ENCODE peak calls at places on chromosomes 4 and X, in six cellular contexts. One of them, this sample, is unnamed.
A peak's percentile ranks its signal among the peaks of the same experiment; 100 is the strongest.

GRCh38 chr4:88002786-88003185 is 4.6 kb upstream of the PKD2 start:
- DNase-seq in brain microvascular endothelial cell: no peak
- DNase-seq in colonic mucosa: no peak
- DNase-seq in spleen: no peak
- DNase-seq in AG09309: no peak
- DNase-seq in CD4-positive, CD25-positive, alpha-beta regulatory T cell: no peak
- DNase-seq in this sample: no peak

GRCh38 chr4:95510877-95511276 is 37.9 kb downstream of the UNC5C start:
- DNase-seq in brain microvascular endothelial cell: no peak
- DNase-seq in colonic mucosa: no peak
- DNase-seq in spleen: no peak
- DNase-seq in AG09309: no peak
- DNase-seq in CD4-positive, CD25-positive, alpha-beta regulatory T cell: no peak
- DNase-seq in this sample: no peak

GRCh38 chr4:173231916-173232315 is 63.3 kb downstream of the GALNT7 start:
- DNase-seq in brain microvascular endothelial cell: no peak
- DNase-seq in colonic mucosa: no peak
- DNase-seq in spleen: no peak
- DNase-seq in AG09309: no peak
- DNase-seq in CD4-positive, CD25-positive, alpha-beta regulatory T cell: no peak
- DNase-seq in this sample: peak; percentile 17

GRCh38 chrX:42934020-42934701 is 156.2 kb upstream of the PPP1R2C start:
- DNase-seq in brain microvascular endothelial cell: no peak
- DNase-seq in colonic mucosa: peak; percentile 27
- DNase-seq in spleen: no peak
- DNase-seq in AG09309: no peak
- DNase-seq in CD4-positive, CD25-positive, alpha-beta regulatory T cell: no peak
- DNase-seq in this sample: peak; percentile 47

GRCh38 chr4:40840985-40841571 is 91.3 kb downstream of the NSUN7 start:
- DNase-seq in brain microvascular endothelial cell: peak; percentile 98
- DNase-seq in colonic mucosa: peak; percentile 83
- DNase-seq in spleen: peak; percentile 90
- DNase-seq in AG09309: peak; percentile 41
- DNase-seq in CD4-positive, CD25-positive, alpha-beta regulatory T cell: peak; percentile 17
- DNase-seq in this sample: peak; percentile 76

GRCh38 chr4:186514271-186514950 is 41.0 kb downstream of the MTNR1A start:
- DNase-seq in brain microvascular endothelial cell: no peak
- DNase-seq in colonic mucosa: no peak
- DNase-seq in spleen: no peak
- DNase-seq in AG09309: no peak
- DNase-seq in CD4-positive, CD25-positive, alpha-beta regulatory T cell: no peak
- DNase-seq in this sample: no peak

GRCh38 chr4:173013232-173013932 is 155.2 kb upstream of the GALNT7 start:
- DNase-seq in brain microvascular endothelial cell: peak; percentile 50
- DNase-seq in colonic mucosa: peak; percentile 60
- DNase-seq in spleen: no peak
- DNase-seq in AG09309: no peak
- DNase-seq in CD4-positive, CD25-positive, alpha-beta regulatory T cell: peak; percentile 29
- DNase-seq in this sample: peak; percentile 54

GRCh38 chr4:25160714-25161598 is 707 bp upstream of the SEPSECS start:
- DNase-seq in brain microvascular endothelial cell: no peak
- DNase-seq in colonic mucosa: no peak
- DNase-seq in spleen: no peak
- DNase-seq in AG09309: no peak
- DNase-seq in CD4-positive, CD25-positive, alpha-beta regulatory T cell: no peak
- DNase-seq in this sample: no peak

GRCh38 chr4:107825072-107825789 is 499 bp downstream of the SGMS2 start:
- DNase-seq in brain microvascular endothelial cell: peak; percentile 29
- DNase-seq in colonic mucosa: peak; percentile 61
- DNase-seq in spleen: no peak
- DNase-seq in AG09309: no peak
- DNase-seq in CD4-positive, CD25-positive, alpha-beta regulatory T cell: no peak
- DNase-seq in this sample: no peak

GRCh38 chrX:40278340-40279090 is 180.8 kb upstream of the BCOR start:
- DNase-seq in brain microvascular endothelial cell: peak; percentile 23
- DNase-seq in colonic mucosa: no peak
- DNase-seq in spleen: no peak
- DNase-seq in AG09309: no peak
- DNase-seq in CD4-positive, CD25-positive, alpha-beta regulatory T cell: peak; percentile 37
- DNase-seq in this sample: peak; percentile 41

GRCh38 chr4:71074452-71075299 is 81.2 kb downstream of the DCK start:
- DNase-seq in brain microvascular endothelial cell: peak; percentile 31
- DNase-seq in colonic mucosa: peak; percentile 24
- DNase-seq in spleen: no peak
- DNase-seq in AG09309: peak; percentile 1
- DNase-seq in CD4-positive, CD25-positive, alpha-beta regulatory T cell: no peak
- DNase-seq in this sample: no peak

GRCh38 chr4:7434766-7435150 is at the start of gene PSAPL1:
- DNase-seq in brain microvascular endothelial cell: peak; percentile 11
- DNase-seq in colonic mucosa: peak; percentile 40
- DNase-seq in spleen: no peak
- DNase-seq in AG09309: no peak
- DNase-seq in CD4-positive, CD25-positive, alpha-beta regulatory T cell: no peak
- DNase-seq in this sample: no peak

GRCh38 chr4:140943887-140944515 is 187.8 kb upstream of the TBC1D9 start:
- DNase-seq in brain microvascular endothelial cell: peak; percentile 82
- DNase-seq in colonic mucosa: no peak
- DNase-seq in spleen: no peak
- DNase-seq in AG09309: no peak
- DNase-seq in CD4-positive, CD25-positive, alpha-beta regulatory T cell: no peak
- DNase-seq in this sample: no peak

GRCh38 chr4:73104695-73105094 is 35.2 kb upstream of the COX18 start:
- DNase-seq in brain microvascular endothelial cell: no peak
- DNase-seq in colonic mucosa: no peak
- DNase-seq in spleen: no peak
- DNase-seq in AG09309: no peak
- DNase-seq in CD4-positive, CD25-positive, alpha-beta regulatory T cell: no peak
- DNase-seq in this sample: no peak

GRCh38 chr4:104719539-104720230 is 225.0 kb upstream of the CXXC4 start:
- DNase-seq in brain microvascular endothelial cell: no peak
- DNase-seq in colonic mucosa: no peak
- DNase-seq in spleen: no peak
- DNase-seq in AG09309: no peak
- DNase-seq in CD4-positive, CD25-positive, alpha-beta regulatory T cell: no peak
- DNase-seq in this sample: no peak

GRCh38 chrX:101462892-101463291 is 22.4 kb upstream of the ARMCX4 start:
- DNase-seq in brain microvascular endothelial cell: peak; percentile 24
- DNase-seq in colonic mucosa: no peak
- DNase-seq in spleen: no peak
- DNase-seq in AG09309: no peak
- DNase-seq in CD4-positive, CD25-positive, alpha-beta regulatory T cell: no peak
- DNase-seq in this sample: no peak

GRCh38 chrX:12949927-12950656 is 24.8 kb upstream of the TMSB4X start:
- DNase-seq in brain microvascular endothelial cell: peak; percentile 87
- DNase-seq in colonic mucosa: peak; percentile 88
- DNase-seq in spleen: peak; percentile 94
- DNase-seq in AG09309: peak; percentile 84
- DNase-seq in CD4-positive, CD25-positive, alpha-beta regulatory T cell: peak; percentile 78
- DNase-seq in this sample: peak; percentile 86

GRCh38 chr4:109548655-109549054 is 11.4 kb upstream of the MCUB start:
- DNase-seq in brain microvascular endothelial cell: peak; percentile 79
- DNase-seq in colonic mucosa: no peak
- DNase-seq in spleen: no peak
- DNase-seq in AG09309: peak; percentile 18
- DNase-seq in CD4-positive, CD25-positive, alpha-beta regulatory T cell: no peak
- DNase-seq in this sample: no peak

GRCh38 chr4:159290321-159291030 is 187.6 kb downstream of the RAPGEF2 start:
- DNase-seq in brain microvascular endothelial cell: peak; percentile 59
- DNase-seq in colonic mucosa: no peak
- DNase-seq in spleen: no peak
- DNase-seq in AG09309: no peak
- DNase-seq in CD4-positive, CD25-positive, alpha-beta regulatory T cell: no peak
- DNase-seq in this sample: no peak

GRCh38 chr4:15332377-15332776 is 95.5 kb upstream of the C1QTNF7 start:
- DNase-seq in brain microvascular endothelial cell: no peak
- DNase-seq in colonic mucosa: no peak
- DNase-seq in spleen: no peak
- DNase-seq in AG09309: no peak
- DNase-seq in CD4-positive, CD25-positive, alpha-beta regulatory T cell: no peak
- DNase-seq in this sample: no peak

GRCh38 chrX:54181196-54181953 is 1.7 kb downstream of the FAM120C start:
- DNase-seq in brain microvascular endothelial cell: no peak
- DNase-seq in colonic mucosa: no peak
- DNase-seq in spleen: no peak
- DNase-seq in AG09309: no peak
- DNase-seq in CD4-positive, CD25-positive, alpha-beta regulatory T cell: no peak
- DNase-seq in this sample: peak; percentile 51

GRCh38 chrX:7294483-7294882 is 146.5 kb upstream of the PUDP start:
- DNase-seq in brain microvascular endothelial cell: no peak
- DNase-seq in colonic mucosa: no peak
- DNase-seq in spleen: no peak
- DNase-seq in AG09309: no peak
- DNase-seq in CD4-positive, CD25-positive, alpha-beta regulatory T cell: no peak
- DNase-seq in this sample: no peak

GRCh38 chr4:132003593-132003992 is 1145.5 kb upstream of the PCDH10 start:
- DNase-seq in brain microvascular endothelial cell: no peak
- DNase-seq in colonic mucosa: no peak
- DNase-seq in spleen: no peak
- DNase-seq in AG09309: no peak
- DNase-seq in CD4-positive, CD25-positive, alpha-beta regulatory T cell: no peak
- DNase-seq in this sample: no peak

GRCh38 chr4:173169428-173170209 is 1.0 kb downstream of the GALNT7 start:
- DNase-seq in brain microvascular endothelial cell: no peak
- DNase-seq in colonic mucosa: peak; percentile 60
- DNase-seq in spleen: peak; percentile 95
- DNase-seq in AG09309: no peak
- DNase-seq in CD4-positive, CD25-positive, alpha-beta regulatory T cell: peak; percentile 56
- DNase-seq in this sample: peak; percentile 61

GRCh38 chr4:161419822-161420221 is 744.0 kb downstream of the FSTL5 start:
- DNase-seq in brain microvascular endothelial cell: peak; percentile 4
- DNase-seq in colonic mucosa: no peak
- DNase-seq in spleen: no peak
- DNase-seq in AG09309: no peak
- DNase-seq in CD4-positive, CD25-positive, alpha-beta regulatory T cell: no peak
- DNase-seq in this sample: peak; percentile 9

GRCh38 chr4:144176476-144176875 is 36.0 kb upstream of the GYPA start:
- DNase-seq in brain microvascular endothelial cell: peak; percentile 4
- DNase-seq in colonic mucosa: no peak
- DNase-seq in spleen: no peak
- DNase-seq in AG09309: no peak
- DNase-seq in CD4-positive, CD25-positive, alpha-beta regulatory T cell: no peak
- DNase-seq in this sample: no peak

GRCh38 chr4:13539047-13539720 is 5.1 kb downstream of the NKX3-2 start:
- DNase-seq in brain microvascular endothelial cell: no peak
- DNase-seq in colonic mucosa: no peak
- DNase-seq in spleen: no peak
- DNase-seq in AG09309: no peak
- DNase-seq in CD4-positive, CD25-positive, alpha-beta regulatory T cell: no peak
- DNase-seq in this sample: no peak

DNA sequence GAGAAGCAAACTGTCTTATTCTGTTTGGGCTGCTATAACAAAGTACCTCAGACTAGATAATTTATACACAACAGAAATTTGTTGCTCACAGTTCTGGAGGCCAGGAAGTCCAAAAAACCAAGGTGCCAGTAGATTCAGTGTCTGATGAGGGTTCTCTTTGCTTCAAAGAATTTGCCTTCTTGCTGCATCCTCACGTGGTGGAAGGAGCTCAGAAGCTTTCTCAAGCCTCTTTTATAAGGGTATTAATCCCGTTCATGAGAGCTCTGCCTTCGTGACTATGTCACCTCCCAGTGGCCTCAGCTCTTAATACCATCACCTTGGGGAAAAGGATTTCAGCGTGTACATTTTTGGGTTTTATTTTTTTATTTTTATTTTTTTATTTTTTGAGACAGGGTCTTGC is 20.1 kb downstream of the CA5B start:
- DNase-seq in brain microvascular endothelial cell: no peak
- DNase-seq in colonic mucosa: no peak
- DNase-seq in spleen: no peak
- DNase-seq in AG09309: no peak
- DNase-seq in CD4-positive, CD25-positive, alpha-beta regulatory T cell: no peak
- DNase-seq in this sample: no peak
- H3K4me3 ChIP-seq in brain microvascular endothelial cell: no peak overlapping the region
- H3K4me3 ChIP-seq in colonic mucosa: no peak overlapping the region
- H3K4me3 ChIP-seq in spleen: no peak overlapping the region
- H3K4me3 ChIP-seq in AG09309: no peak overlapping the region
- H3K4me3 ChIP-seq in CD4-positive, CD25-positive, alpha-beta regulatory T cell: no peak overlapping the region
- H3K4me3 ChIP-seq in this sample: no peak overlapping the region

GRCh38 chr4:171812377-171813194 is 618 bp upstream of the GALNTL6 start:
- DNase-seq in brain microvascular endothelial cell: no peak
- DNase-seq in colonic mucosa: no peak
- DNase-seq in spleen: peak; percentile 82
- DNase-seq in AG09309: no peak
- DNase-seq in CD4-positive, CD25-positive, alpha-beta regulatory T cell: no peak
- DNase-seq in this sample: no peak

GRCh38 chr4:171809854-171810253 is 3.4 kb upstream of the GALNTL6 start:
- DNase-seq in brain microvascular endothelial cell: no peak
- DNase-seq in colonic mucosa: no peak
- DNase-seq in spleen: no peak
- DNase-seq in AG09309: no peak
- DNase-seq in CD4-positive, CD25-positive, alpha-beta regulatory T cell: no peak
- DNase-seq in this sample: no peak

GRCh38 chr4:171817026-171817425 is 3.8 kb downstream of the GALNTL6 start:
- DNase-seq in brain microvascular endothelial cell: no peak
- DNase-seq in colonic mucosa: no peak
- DNase-seq in spleen: no peak
- DNase-seq in AG09309: no peak
- DNase-seq in CD4-positive, CD25-positive, alpha-beta regulatory T cell: no peak
- DNase-seq in this sample: no peak

GRCh38 chr4:171814545-171814944 is 1.3 kb downstream of the GALNTL6 start:
- DNase-seq in brain microvascular endothelial cell: no peak
- DNase-seq in colonic mucosa: no peak
- DNase-seq in spleen: no peak
- DNase-seq in AG09309: no peak
- DNase-seq in CD4-positive, CD25-positive, alpha-beta regulatory T cell: no peak
- DNase-seq in this sample: no peak

GRCh38 chr4:171813195-171813955 is at the start of gene GALNTL6:
- DNase-seq in brain microvascular endothelial cell: no peak
- DNase-seq in colonic mucosa: no peak
- DNase-seq in spleen: peak; percentile 80
- DNase-seq in AG09309: no peak
- DNase-seq in CD4-positive, CD25-positive, alpha-beta regulatory T cell: no peak
- DNase-seq in this sample: no peak
- H3K4me3 ChIP-seq in brain microvascular endothelial cell: peak within 1 kb of the TSS; percentile 63
- H3K4me3 ChIP-seq in colonic mucosa: peak within 1 kb of the TSS; percentile 10
- H3K4me3 ChIP-seq in spleen: peak within 1 kb of the TSS; percentile 44
- H3K4me3 ChIP-seq in AG09309: no peak within 1 kb of the TSS
- H3K4me3 ChIP-seq in CD4-positive, CD25-positive, alpha-beta regulatory T cell: no peak within 1 kb of the TSS
- H3K4me3 ChIP-seq in this sample: no peak within 1 kb of the TSS

DNA sequence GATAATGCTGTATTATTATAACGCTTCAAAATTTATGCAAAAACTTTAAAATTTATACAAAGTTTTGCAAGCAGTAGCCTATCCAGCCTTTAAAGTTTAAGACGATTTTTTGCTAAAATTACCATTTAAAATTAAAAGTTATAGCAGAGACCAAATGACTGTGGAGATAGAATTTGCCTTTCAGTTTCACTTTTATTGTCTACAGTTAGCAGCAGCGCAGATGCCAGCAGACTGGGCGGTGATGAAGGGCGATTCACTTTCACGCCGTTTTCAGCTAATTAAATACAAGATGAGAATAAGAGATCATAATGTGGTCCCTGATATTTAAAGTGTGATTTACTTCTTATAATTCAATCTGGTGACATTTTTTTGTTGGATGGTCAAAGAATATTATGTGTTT is 1381.5 kb upstream of the ADGRL3 start:
- DNase-seq in brain microvascular endothelial cell: no peak
- DNase-seq in colonic mucosa: no peak
- DNase-seq in spleen: no peak
- DNase-seq in AG09309: no peak
- DNase-seq in CD4-positive, CD25-positive, alpha-beta regulatory T cell: no peak
- DNase-seq in this sample: no peak
- H3K4me3 ChIP-seq in brain microvascular endothelial cell: no peak overlapping the region
- H3K4me3 ChIP-seq in colonic mucosa: no peak overlapping the region
- H3K4me3 ChIP-seq in spleen: no peak overlapping the region
- H3K4me3 ChIP-seq in AG09309: no peak overlapping the region
- H3K4me3 ChIP-seq in CD4-positive, CD25-positive, alpha-beta regulatory T cell: no peak overlapping the region
- H3K4me3 ChIP-seq in this sample: no peak overlapping the region

GRCh38 chr4:76250962-76251361 is 559 bp upstream of the FAM47E start:
- DNase-seq in brain microvascular endothelial cell: no peak
- DNase-seq in colonic mucosa: peak; percentile 37
- DNase-seq in spleen: no peak
- DNase-seq in AG09309: no peak
- DNase-seq in CD4-positive, CD25-positive, alpha-beta regulatory T cell: no peak
- DNase-seq in this sample: no peak
- H3K4me3 ChIP-seq in brain microvascular endothelial cell: peak overlapping the region; percentile 53
- H3K4me3 ChIP-seq in colonic mucosa: peak overlapping the region; percentile 70
- H3K4me3 ChIP-seq in spleen: peak overlapping the region; percentile 61
- H3K4me3 ChIP-seq in AG09309: peak overlapping the region; percentile 35
- H3K4me3 ChIP-seq in CD4-positive, CD25-positive, alpha-beta regulatory T cell: no peak overlapping the region
- H3K4me3 ChIP-seq in this sample: no peak overlapping the region